ENCODE peak calls at places on chromosomes 16 and 17, in nine cellular contexts. One of them, this sample, is unnamed.

GRCh38 chr17:78484300-78485159 is 92.7 kb downstream of the DNAH17 start:
- DNase-seq in choroid plexus epithelial cell: peak; percentile 18
- DNase-seq in heart left ventricle: no peak
- DNase-seq in HL-60: no peak
- DNase-seq in mucosa of descending colon: peak; percentile 79
- DNase-seq in lung: no peak
- DNase-seq in adrenal gland: no peak
- DNase-seq in lower lobe of right lung: peak; percentile 57
- DNase-seq in GM23338: peak; percentile 81
- DNase-seq in this sample: no peak

GRCh38 chr17:4938670-4939553 is 934 bp downstream of the SLC25A11 start:
- DNase-seq in adrenal gland: no peak
- DNase-seq in choroid plexus epithelial cell: peak; percentile 26
- DNase-seq in HL-60: no peak
- DNase-seq in heart left ventricle: peak; percentile 53
- DNase-seq in mucosa of descending colon: no peak
- DNase-seq in lung: no peak
- DNase-seq in GM23338: no peak
- DNase-seq in lower lobe of right lung: no peak
- DNase-seq in this sample: no peak

GRCh38 chr16:2043296-2043979 is 4.2 kb downstream of the NTHL1 start:
- DNase-seq in lung: peak; percentile 71
- DNase-seq in heart left ventricle: no peak
- DNase-seq in GM23338: no peak
- DNase-seq in adrenal gland: no peak
- DNase-seq in mucosa of descending colon: peak; percentile 75
- DNase-seq in HL-60: no peak
- DNase-seq in choroid plexus epithelial cell: no peak
- DNase-seq in lower lobe of right lung: no peak
- DNase-seq in this sample: no peak

GRCh38 chr17:73820686-73821448 is 176.6 kb upstream of the SDK2 start:
- DNase-seq in heart left ventricle: no peak
- DNase-seq in GM23338: peak; percentile 88
- DNase-seq in HL-60: peak; percentile 27
- DNase-seq in lower lobe of right lung: no peak
- DNase-seq in choroid plexus epithelial cell: peak; percentile 5
- DNase-seq in adrenal gland: peak; percentile 2
- DNase-seq in lung: no peak
- DNase-seq in mucosa of descending colon: peak; percentile 51
- DNase-seq in this sample: no peak

GRCh38 chr17:43958953-43959352 is 5.2 kb upstream of the PYY start:
- DNase-seq in heart left ventricle: no peak
- DNase-seq in lung: no peak
- DNase-seq in mucosa of descending colon: no peak
- DNase-seq in choroid plexus epithelial cell: peak; percentile 40
- DNase-seq in lower lobe of right lung: no peak
- DNase-seq in GM23338: no peak
- DNase-seq in adrenal gland: no peak
- DNase-seq in HL-60: no peak
- DNase-seq in this sample: no peak

GRCh38 chr17:7580631-7581554 is 1.5 kb downstream of the CD68 start:
- DNase-seq in lung: no peak
- DNase-seq in lower lobe of right lung: no peak
- DNase-seq in HL-60: peak; percentile 28
- DNase-seq in choroid plexus epithelial cell: no peak
- DNase-seq in adrenal gland: no peak
- DNase-seq in heart left ventricle: peak; percentile 21
- DNase-seq in GM23338: peak; percentile 11
- DNase-seq in mucosa of descending colon: no peak
- DNase-seq in this sample: no peak

GRCh38 chr17:79946352-79947231 is 89.1 kb downstream of the TBC1D16 start:
- DNase-seq in HL-60: no peak
- DNase-seq in lung: no peak
- DNase-seq in mucosa of descending colon: peak; percentile 7
- DNase-seq in heart left ventricle: peak; percentile 15
- DNase-seq in choroid plexus epithelial cell: no peak
- DNase-seq in adrenal gland: no peak
- DNase-seq in GM23338: no peak
- DNase-seq in lower lobe of right lung: peak; percentile 37
- DNase-seq in this sample: peak; percentile 76

GRCh38 chr16:50160495-50161164 is 7.5 kb downstream of the TENT4B start:
- DNase-seq in mucosa of descending colon: no peak
- DNase-seq in HL-60: no peak
- DNase-seq in GM23338: no peak
- DNase-seq in heart left ventricle: no peak
- DNase-seq in lower lobe of right lung: no peak
- DNase-seq in adrenal gland: no peak
- DNase-seq in lung: no peak
- DNase-seq in choroid plexus epithelial cell: peak; percentile 49
- DNase-seq in this sample: no peak

GRCh38 chr17:68599091-68599872 is 1.9 kb downstream of the FAM20A start:
- DNase-seq in heart left ventricle: no peak
- DNase-seq in lower lobe of right lung: no peak
- DNase-seq in GM23338: peak; percentile 28
- DNase-seq in mucosa of descending colon: no peak
- DNase-seq in HL-60: no peak
- DNase-seq in choroid plexus epithelial cell: no peak
- DNase-seq in lung: no peak
- DNase-seq in adrenal gland: no peak
- DNase-seq in this sample: no peak

GRCh38 chr17:76997981-76998531 is 129.9 kb downstream of the MGAT5B start:
- DNase-seq in adrenal gland: no peak
- DNase-seq in mucosa of descending colon: no peak
- DNase-seq in lower lobe of right lung: no peak
- DNase-seq in HL-60: no peak
- DNase-seq in choroid plexus epithelial cell: no peak
- DNase-seq in heart left ventricle: no peak
- DNase-seq in lung: no peak
- DNase-seq in GM23338: no peak
- DNase-seq in this sample: no peak

GRCh38 chr17:29620271-29620670 is 2.4 kb downstream of the CORO6 start:
- DNase-seq in mucosa of descending colon: no peak
- DNase-seq in adrenal gland: no peak
- DNase-seq in choroid plexus epithelial cell: peak; percentile 45
- DNase-seq in lung: no peak
- DNase-seq in heart left ventricle: no peak
- DNase-seq in GM23338: peak; percentile 58
- DNase-seq in lower lobe of right lung: no peak
- DNase-seq in HL-60: no peak
- DNase-seq in this sample: no peak

GRCh38 chr16:5054876-5055865 is 10.6 kb downstream of the C16orf89 start:
- DNase-seq in choroid plexus epithelial cell: no peak
- DNase-seq in heart left ventricle: no peak
- DNase-seq in GM23338: no peak
- DNase-seq in lung: no peak
- DNase-seq in adrenal gland: no peak
- DNase-seq in HL-60: no peak
- DNase-seq in lower lobe of right lung: peak; percentile 3
- DNase-seq in mucosa of descending colon: no peak
- DNase-seq in this sample: no peak
- TF ChIP-seq CTCF in choroid plexus epithelial cell: no peak
- TF ChIP-seq CTCF in heart left ventricle: no peak
- TF ChIP-seq CTCF in GM23338: no peak
- TF ChIP-seq CTCF in lung: no peak
- TF ChIP-seq CTCF in adrenal gland: no peak
- TF ChIP-seq CTCF in HL-60: no peak
- TF ChIP-seq CTCF in lower lobe of right lung: no peak
- TF ChIP-seq CTCF in mucosa of descending colon: no peak
- TF ChIP-seq CTCF in this sample: no peak

DNA sequence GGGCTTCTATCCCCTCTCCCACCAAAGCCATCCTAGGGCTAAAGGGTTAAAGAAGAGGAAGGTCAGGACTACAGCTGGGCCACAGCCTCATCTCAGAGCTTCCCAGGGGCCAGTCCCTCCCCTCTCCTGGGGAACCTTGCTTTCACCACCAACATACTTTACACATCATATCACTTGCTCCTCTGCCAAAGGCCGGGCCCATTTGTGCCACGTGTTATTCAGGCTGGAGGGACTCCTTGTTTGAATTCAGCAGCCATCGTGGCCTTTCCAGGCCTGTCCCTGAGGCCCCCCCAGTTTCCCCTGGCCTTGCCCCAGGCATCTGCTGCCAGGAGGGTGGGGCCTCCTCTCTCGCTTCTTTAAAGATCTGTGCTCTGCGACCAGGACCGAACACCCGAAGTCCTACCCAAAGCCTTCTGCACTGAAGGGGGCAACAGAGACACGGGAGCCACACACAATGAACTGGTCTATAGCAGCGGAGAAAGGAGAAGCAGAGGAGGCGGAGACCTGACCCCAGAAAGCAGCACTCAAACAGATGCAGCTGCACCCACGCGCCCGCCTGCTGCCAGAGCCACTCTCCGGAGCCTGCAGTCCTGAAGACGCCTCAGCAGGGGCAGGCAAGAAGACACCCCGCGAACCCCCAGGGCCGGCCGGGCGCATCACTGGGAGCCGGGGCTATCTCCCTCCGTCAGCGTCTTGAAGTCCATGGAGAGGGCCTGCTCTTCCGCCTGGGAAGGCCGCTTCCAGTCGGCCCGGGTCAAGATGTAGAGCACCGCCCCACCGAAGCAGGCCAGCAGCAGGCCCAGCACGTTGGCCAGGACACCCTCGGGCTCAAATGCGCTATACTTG is 12.1 kb downstream of the CYB561 start:
- DNase-seq in mucosa of descending colon: peak; percentile 53
- DNase-seq in GM23338: no peak
- DNase-seq in choroid plexus epithelial cell: peak; percentile 97
- DNase-seq in HL-60: no peak
- DNase-seq in lung: peak; percentile 52
- DNase-seq in adrenal gland: peak; percentile 83
- DNase-seq in heart left ventricle: peak; percentile 93
- DNase-seq in lower lobe of right lung: no peak
- DNase-seq in this sample: peak; percentile 96
- TF ChIP-seq CTCF in mucosa of descending colon: no peak
- TF ChIP-seq CTCF in GM23338: no peak
- TF ChIP-seq CTCF in choroid plexus epithelial cell: peak; percentile 36
- TF ChIP-seq CTCF in HL-60: no peak
- TF ChIP-seq CTCF in lung: no peak
- TF ChIP-seq CTCF in adrenal gland: no peak
- TF ChIP-seq CTCF in heart left ventricle: no peak
- TF ChIP-seq CTCF in lower lobe of right lung: no peak
- TF ChIP-seq CTCF in this sample: no peak

DNA sequence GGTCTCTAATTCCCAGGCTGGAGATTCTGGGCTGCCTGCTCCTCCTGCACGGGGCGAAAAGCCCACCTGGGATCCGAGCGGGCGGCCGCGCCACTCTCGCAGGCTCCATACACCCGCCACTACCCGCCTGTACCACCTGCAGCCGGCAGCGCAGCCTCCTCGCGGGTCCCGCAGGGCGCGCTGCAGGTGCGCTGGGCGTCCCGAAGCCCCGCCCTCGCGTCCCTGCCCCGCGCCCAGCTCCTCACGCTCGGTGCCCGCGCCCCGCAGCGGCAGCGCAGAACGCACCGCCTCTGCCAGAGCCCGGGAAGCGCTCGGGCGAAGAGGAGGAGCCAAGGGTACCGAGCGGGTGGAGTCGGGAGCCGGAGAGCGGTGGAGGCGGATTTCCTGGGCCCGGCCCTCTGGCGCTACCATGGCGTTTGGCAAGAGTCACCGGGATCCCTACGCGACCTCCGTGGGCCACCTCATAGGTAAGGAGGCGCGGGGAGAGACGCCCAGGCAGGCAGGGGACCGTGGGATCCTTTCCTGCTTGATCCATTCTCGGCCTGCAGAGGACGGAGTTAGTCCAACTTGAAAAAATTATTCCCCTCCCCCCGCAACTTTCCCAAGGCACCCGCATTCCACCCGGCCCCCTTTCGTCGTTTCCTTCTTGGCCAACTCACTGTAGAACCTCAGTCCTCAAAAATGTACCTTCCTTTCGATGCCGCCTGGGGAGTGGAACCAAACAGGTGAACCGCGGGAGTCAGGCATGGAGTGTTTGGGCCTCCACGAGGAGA is at the start of gene TOM1L1:
- DNase-seq in HL-60: peak; percentile 53
- DNase-seq in mucosa of descending colon: peak; percentile 92
- DNase-seq in lower lobe of right lung: peak; percentile 88
- DNase-seq in heart left ventricle: peak; percentile 72
- DNase-seq in GM23338: peak; percentile 94
- DNase-seq in choroid plexus epithelial cell: peak; percentile 50
- DNase-seq in lung: peak; percentile 80
- DNase-seq in adrenal gland: peak; percentile 79
- DNase-seq in this sample: peak; percentile 44
- TF ChIP-seq CTCF in HL-60: no peak
- TF ChIP-seq CTCF in mucosa of descending colon: no peak
- TF ChIP-seq CTCF in lower lobe of right lung: peak; percentile 26
- TF ChIP-seq CTCF in heart left ventricle: no peak
- TF ChIP-seq CTCF in GM23338: no peak
- TF ChIP-seq CTCF in choroid plexus epithelial cell: peak; percentile 48
- TF ChIP-seq CTCF in lung: no peak
- TF ChIP-seq CTCF in adrenal gland: peak; percentile 16
- TF ChIP-seq CTCF in this sample: no peak

GRCh38 chr16:67544844-67545664 is 16.4 kb downstream of the RIPOR1 start:
- DNase-seq in GM23338: no peak
- DNase-seq in adrenal gland: no peak
- DNase-seq in heart left ventricle: peak; percentile 21
- DNase-seq in mucosa of descending colon: no peak
- DNase-seq in choroid plexus epithelial cell: no peak
- DNase-seq in lower lobe of right lung: peak; percentile 42
- DNase-seq in lung: no peak
- DNase-seq in HL-60: no peak
- DNase-seq in this sample: no peak

GRCh38 chr16:67545665-67546024 is 16.7 kb upstream of the CTCF start:
- DNase-seq in lung: no peak
- DNase-seq in lower lobe of right lung: no peak
- DNase-seq in adrenal gland: no peak
- DNase-seq in HL-60: no peak
- DNase-seq in mucosa of descending colon: no peak
- DNase-seq in heart left ventricle: no peak
- DNase-seq in GM23338: no peak
- DNase-seq in choroid plexus epithelial cell: no peak
- DNase-seq in this sample: no peak

GRCh38 chr16:67543582-67543981 is 15.0 kb downstream of the RIPOR1 start:
- DNase-seq in adrenal gland: no peak
- DNase-seq in lower lobe of right lung: peak; percentile 38
- DNase-seq in mucosa of descending colon: no peak
- DNase-seq in choroid plexus epithelial cell: no peak
- DNase-seq in GM23338: no peak
- DNase-seq in lung: no peak
- DNase-seq in HL-60: no peak
- DNase-seq in heart left ventricle: no peak
- DNase-seq in this sample: no peak

GRCh38 chr16:67543036-67543435 is 14.4 kb downstream of the RIPOR1 start:
- DNase-seq in adrenal gland: no peak
- DNase-seq in HL-60: no peak
- DNase-seq in mucosa of descending colon: no peak
- DNase-seq in GM23338: no peak
- DNase-seq in lung: no peak
- DNase-seq in heart left ventricle: no peak
- DNase-seq in lower lobe of right lung: peak; percentile 34
- DNase-seq in choroid plexus epithelial cell: no peak
- DNase-seq in this sample: no peak

DNA sequence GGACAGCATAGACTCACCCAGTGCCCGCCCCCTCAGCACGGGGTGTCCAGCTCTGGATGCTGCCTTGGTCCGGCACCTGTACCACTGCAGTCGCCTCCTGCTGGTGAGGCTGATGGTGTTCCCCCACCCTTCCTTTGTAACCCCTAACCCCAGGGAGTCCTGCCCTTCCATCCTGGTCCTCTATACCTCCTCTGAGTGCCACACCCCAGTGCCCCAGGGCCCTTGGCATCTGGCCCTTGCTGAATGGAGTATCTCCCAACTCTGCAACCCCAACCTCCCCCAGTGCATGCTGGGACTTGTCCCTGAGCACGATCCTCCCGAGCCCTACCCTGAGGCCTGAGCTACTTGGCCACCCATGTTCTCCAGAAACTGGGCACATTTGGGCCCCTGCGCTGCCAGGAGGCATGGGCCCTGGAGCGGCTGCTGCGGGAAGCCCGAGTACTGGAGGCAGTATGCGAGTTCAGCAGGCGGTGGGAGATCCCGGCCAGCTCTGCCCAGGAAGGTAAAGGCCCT is 15.8 kb downstream of the RIPOR1 start:
- DNase-seq in adrenal gland: no peak
- DNase-seq in heart left ventricle: no peak
- DNase-seq in lower lobe of right lung: peak; percentile 39
- DNase-seq in HL-60: no peak
- DNase-seq in lung: no peak
- DNase-seq in GM23338: no peak
- DNase-seq in mucosa of descending colon: no peak
- DNase-seq in choroid plexus epithelial cell: no peak
- DNase-seq in this sample: no peak
- TF ChIP-seq CTCF in adrenal gland: no peak
- TF ChIP-seq CTCF in heart left ventricle: no peak
- TF ChIP-seq CTCF in lower lobe of right lung: no peak
- TF ChIP-seq CTCF in HL-60: no peak
- TF ChIP-seq CTCF in lung: no peak
- TF ChIP-seq CTCF in GM23338: peak; percentile 34
- TF ChIP-seq CTCF in mucosa of descending colon: no peak
- TF ChIP-seq CTCF in choroid plexus epithelial cell: peak; percentile 30
- TF ChIP-seq CTCF in this sample: no peak